ENCODE peak calls at places on chromosomes 13 and 19, in four cellular contexts. L is A172; H is NCI-H1092 treated with DMSO at 0.1 percent for 48 hours; G is stimulated activated CD8-positive, alpha-beta memory T cell treated with anti-CD3 and anti-CD28 coated beads, Interleukin-2, amount 100 ng/mL, for 48 hours. T is an unnamed sample.

GRCh38 chr13:78603240-78603947 is at the start of gene POU4F1:
- DNase-seq in G (peak), L (no peak), H (peak), T (peak)

GRCh38 chr19:3374369-3375112 is 8.2 kb downstream of the NFIC start:
- DNase-seq in H (no peak), L (peak), G (no peak), T (no peak)

GRCh38 chr13:25687622-25688225 is 315.9 kb downstream of the ATP8A2 start:
- DNase-seq in L (peak), G (no peak), H (peak), T (no peak)

GRCh38 chr19:1097810-1098176 is 2.6 kb upstream of the POLR2E start:
- DNase-seq in L (no peak), G (no peak), H (no peak), T (no peak)

GRCh38 chr19:3550947-3551807 is 6.2 kb downstream of the MFSD12 start:
- DNase-seq in G (no peak), H (no peak), L (no peak), T (no peak)

GRCh38 chr13:98752111-98752941 is at the start of gene SLC15A1:
- DNase-seq in G (no peak), H (no peak), L (no peak), T (no peak)

GRCh38 chr13:113591750-113592149 is 7.2 kb downstream of the TFDP1 start:
- DNase-seq in L (no peak), G (no peak), H (no peak), T (no peak)

GRCh38 chr19:38739440-38740251 is 4.6 kb downstream of the CAPN12 start:
- DNase-seq in H (no peak), L (no peak), G (no peak), T (no peak)

GRCh38 chr13:48142437-48142836 is 47.5 kb upstream of the MED4 start:
- DNase-seq in G (no peak), H (no peak), L (no peak), T (no peak)

GRCh38 chr13:105679832-105680231 is 855.6 kb downstream of the EFNB2 start:
- DNase-seq in H (no peak), G (no peak), L (no peak), T (no peak)

GRCh38 chr19:41981724-41982123 is 12.3 kb downstream of the ATP1A3 start:
- DNase-seq in H (no peak), L (no peak), G (no peak), T (no peak)

GRCh38 chr13:26022538-26023292 is 29.1 kb downstream of the SHISA2 start:
- DNase-seq in G (no peak), H (peak), L (peak), T (no peak)

GRCh38 chr19:11481777-11482383 is 1.0 kb upstream of the ELAVL3 start:
- DNase-seq in H (peak), L (peak), G (peak), T (no peak)

GRCh38 chr13:110713981-110714797 is 689 bp downstream of the ING1 start:
- DNase-seq in L (peak), G (peak), H (peak), T (no peak)

GRCh38 chr13:78601124-78601885 is 2.0 kb downstream of the POU4F1 start:
- DNase-seq in H (no peak), L (no peak), G (no peak), T (no peak)

GRCh38 chr13:42116225-42116624 is 67.8 kb downstream of the DGKH start:
- DNase-seq in G (no peak), H (no peak), L (no peak), T (no peak)

GRCh38 chr19:44202974-44203373 is 9.4 kb upstream of the ZNF227 start:
- DNase-seq in H (no peak), G (no peak), L (no peak), T (no peak)

GRCh38 chr13:78298657-78299056 is 304.7 kb downstream of the POU4F1 start:
- DNase-seq in G (no peak), H (no peak), L (no peak), T (no peak)

GRCh38 chr19:8639821-8640401 is 9.5 kb downstream of the NFILZ start:
- DNase-seq in H (no peak), G (no peak), L (no peak), T (no peak)

GRCh38 chr19:12838182-12838890 is at the start of gene MAST1:
- DNase-seq in L (no peak), H (peak), G (no peak), T (no peak)

GRCh38 chr19:8935460-8935859 is 74.7 kb downstream of the MUC16 start:
- DNase-seq in G (no peak), H (no peak), L (peak), T (no peak)

T was measured in CMK.